ENCODE peak calls at places on chromosomes 4 and X, in four cellular contexts. Z is fibroblast of lung; Y is GM23248; D is effector memory CD4-positive, alpha-beta T cell. E is an unnamed sample.

GRCh38 chr4:1939664-1940509 is 68.7 kb downstream of the NSD2 start:
- DNase-seq in Z (peak), Y (peak), D (no peak), E (peak)

GRCh38 chr4:137393043-137393442 is 139.3 kb downstream of the PCDH18 start:
- DNase-seq in Z (peak), Y (no peak), D (no peak), E (no peak)

GRCh38 chr4:186227221-186227620 is at the start of gene KLKB1:
- DNase-seq in Z (no peak), Y (no peak), D (no peak), E (peak)

GRCh38 chr4:165326831-165327210 is 648 bp upstream of the MSMO1 start:
- DNase-seq in Z (no peak), Y (peak), D (no peak), E (no peak)

GRCh38 chr4:37601527-37601926 is 84.6 kb downstream of the RELL1 start:
- DNase-seq in Z (peak), Y (peak), D (no peak), E (no peak)

GRCh38 chrX:102712216-102712966 is at the start of gene GPRASP2:
- DNase-seq in Z (peak), Y (peak), D (no peak), E (peak)

GRCh38 chr4:37816006-37816405 is 10.5 kb upstream of the PGM2 start:
- DNase-seq in Z (no peak), Y (no peak), D (no peak), E (no peak)

GRCh38 chr4:176882201-176882600 is 89.5 kb upstream of the VEGFC start:
- DNase-seq in Z (peak), Y (no peak), D (no peak), E (no peak)

GRCh38 chr4:69831646-69832325 is 28.2 kb downstream of the SULT1E1 start:
- DNase-seq in Z (no peak), Y (no peak), D (no peak), E (no peak)

GRCh38 chr4:52856802-52857201 is 5.3 kb upstream of the RASL11B start:
- DNase-seq in Z (no peak), Y (no peak), D (no peak), E (no peak)

GRCh38 chrX:6678313-6678712 is 143.4 kb upstream of the VCX3A start:
- DNase-seq in Z (no peak), Y (no peak), D (no peak), E (no peak)

GRCh38 chr4:4625488-4625887 is 83.6 kb upstream of the STX18 start:
- DNase-seq in Z (no peak), Y (peak), D (no peak), E (no peak)

GRCh38 chr4:2006956-2007653 is 1.7 kb downstream of the NELFA start:
- DNase-seq in Z (no peak), Y (no peak), D (no peak), E (no peak)

GRCh38 chr4:176838611-176839411 is 46.1 kb upstream of the VEGFC start:
- DNase-seq in Z (peak), Y (peak), D (no peak), E (no peak)

GRCh38 chr4:39941682-39942217 is 36.0 kb downstream of the PDS5A start:
- DNase-seq in Z (no peak), Y (no peak), D (no peak), E (no peak)

GRCh38 chr4:1198070-1198844 is 25.9 kb upstream of the SPON2 start:
- DNase-seq in Z (peak), Y (peak), D (no peak), E (peak)

GRCh38 chr4:174697164-174697563 is 131.9 kb downstream of the GLRA3 start:
- DNase-seq in Z (no peak), Y (peak), D (no peak), E (no peak)

GRCh38 chr4:159401791-159402380 is 299.0 kb downstream of the RAPGEF2 start:
- DNase-seq in Z (peak), Y (peak), D (no peak), E (no peak)

GRCh38 chrX:131405497-131405896 is 116.4 kb upstream of the IGSF1 start:
- DNase-seq in Z (no peak), Y (no peak), D (no peak), E (no peak)

GRCh38 chrX:49230500-49231232 is 2.5 kb downstream of the CACNA1F start:
- DNase-seq in Z (no peak), Y (peak), D (peak), E (peak)

GRCh38 chrX:14875624-14876023 is 2.4 kb downstream of the MOSPD2 start:
- DNase-seq in Z (no peak), Y (no peak), D (no peak), E (no peak)

GRCh38 chrX:71103110-71103983 is 3.2 kb downstream of the CXorf65 start:
- DNase-seq in Z (no peak), Y (peak), D (peak), E (no peak)

GRCh38 chrX:140123446-140123845 is 158.1 kb upstream of the CXorf66 start:
- DNase-seq in Z (peak), Y (peak), D (no peak), E (no peak)

GRCh38 chrX:1391370-1391706 is 575 bp downstream of the SLC25A6 start:
- DNase-seq in Z (no peak), Y (no peak), D (no peak), E (peak)

GRCh38 chrX:72685810-72686465 is 28.2 kb downstream of the PHKA1 start:
- DNase-seq in Z (peak), Y (peak), D (no peak), E (no peak)

GRCh38 chr4:42965326-42965725 is 72.8 kb downstream of the GRXCR1 start:
- DNase-seq in Z (no peak), Y (no peak), D (no peak), E (no peak)

GRCh38 chrX:104972737-104973136 is 247.8 kb downstream of the TEX13A start:
- DNase-seq in Z (no peak), Y (no peak), D (no peak), E (no peak)

GRCh38 chrX:9874483-9874882 is 88.3 kb downstream of the SHROOM2 start:
- DNase-seq in Z (peak), Y (peak), D (no peak), E (no peak)

GRCh38 chr4:26468283-26468949 is 21.9 kb downstream of the CCKAR start:
- DNase-seq in Z (no peak), Y (no peak), D (no peak), E (no peak)

GRCh38 chrX:108347800-108348199 is 90.4 kb downstream of the COL4A6 start:
- DNase-seq in Z (no peak), Y (no peak), D (no peak), E (no peak)

GRCh38 chr4:100738388-100739165 is 220.8 kb upstream of the EMCN start:
- DNase-seq in Z (peak), Y (peak), D (no peak), E (no peak)

GRCh38 chr4:1010522-1011021 is 854 bp upstream of the FGFRL1 start:
- DNase-seq in Z (peak), Y (peak), D (peak), E (peak)

GRCh38 chr4:141455651-141456050 is 180.7 kb upstream of the IL15 start:
- DNase-seq in Z (peak), Y (peak), D (no peak), E (no peak)

DNA sequence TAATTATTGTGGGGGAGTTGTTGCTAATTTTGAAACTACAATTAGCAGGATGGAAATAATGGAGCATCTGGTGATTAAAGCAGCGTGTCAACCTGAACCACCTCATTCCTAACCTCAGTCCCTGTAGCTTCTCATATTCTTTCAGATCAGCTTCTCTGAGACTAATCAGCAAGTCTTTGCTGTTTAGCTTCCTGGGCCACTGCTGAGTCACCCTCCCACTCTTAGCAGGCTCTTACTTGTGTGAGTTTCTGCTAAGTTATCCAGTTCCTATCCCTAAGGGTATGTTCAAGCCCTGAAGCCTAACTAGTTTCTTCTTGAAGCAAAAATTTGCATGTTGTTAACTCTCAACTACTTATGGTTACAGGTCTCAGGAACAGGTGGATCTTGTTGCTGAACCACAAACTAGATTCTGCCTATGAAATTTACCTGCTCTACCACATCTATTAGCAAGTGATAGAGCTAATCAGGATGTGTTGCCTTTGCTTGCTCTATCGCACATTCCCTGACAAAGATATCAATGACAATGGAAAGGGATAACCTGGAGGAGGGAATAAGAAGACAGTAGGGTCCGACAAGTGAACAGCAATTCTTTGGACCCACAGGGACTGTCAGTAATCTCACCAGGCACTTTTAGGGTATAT is 134.2 kb downstream of the EIF4E start:
- DNase-seq in Z (peak), Y (peak), D (no peak), E (no peak)
- H3K27ac ChIP-seq in Z (no peak), Y (no peak), D (no peak), E (no peak)

DNA sequence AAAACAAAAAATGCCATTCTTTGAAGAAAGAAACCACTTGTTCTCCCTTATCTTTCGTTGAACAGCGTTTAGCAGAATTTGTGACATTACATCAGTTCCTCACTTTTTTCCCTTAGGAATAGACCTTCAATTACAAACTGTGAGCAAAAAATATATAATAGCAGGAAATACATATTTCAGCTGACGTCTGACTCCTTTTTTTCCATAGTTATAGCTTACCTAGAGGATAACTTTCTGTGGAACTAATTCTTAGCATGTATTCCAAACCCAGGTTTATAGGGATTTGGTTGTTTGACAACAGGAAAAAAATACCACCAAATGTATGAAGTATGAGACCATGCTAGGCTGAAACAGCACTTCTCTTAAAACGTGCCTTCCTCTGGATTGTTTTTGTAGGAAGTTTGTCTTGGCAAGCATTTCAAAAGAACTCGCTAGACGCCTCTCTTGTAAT is 2.0 kb upstream of the LIMCH1 start:
- DNase-seq in Z (no peak), Y (no peak), D (no peak), E (no peak)
- H3K27ac ChIP-seq in Z (no peak), Y (no peak), D (no peak), E (no peak)

DNA sequence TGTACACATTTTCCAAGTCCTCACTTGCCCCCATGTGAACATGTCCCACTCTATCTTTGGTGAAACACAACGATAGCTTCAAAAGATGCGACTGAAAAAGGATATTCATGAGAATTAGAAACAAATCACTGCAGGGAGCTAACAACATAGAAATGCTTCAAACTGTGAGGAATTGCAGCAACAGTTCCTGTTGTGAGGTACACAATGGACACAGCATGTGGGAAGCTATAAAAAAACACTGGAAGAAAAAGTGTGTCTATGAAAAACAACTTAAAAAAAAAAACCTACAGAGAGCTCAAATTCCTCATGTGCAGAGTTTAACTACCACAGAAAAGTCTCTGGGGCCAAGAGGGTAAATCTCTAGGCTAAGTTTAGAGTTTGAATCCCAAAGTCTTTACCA is 51.6 kb upstream of the BLTP1 start:
- DNase-seq in Z (no peak), Y (no peak), D (no peak), E (no peak)
- H3K27ac ChIP-seq in Z (no peak), Y (no peak), D (no peak), E (no peak)

GRCh38 chrX:19753368-19753767 is 134.0 kb downstream of the SH3KBP1 start:
- DNase-seq in Z (no peak), Y (no peak), D (no peak), E (no peak)
- H3K27ac ChIP-seq in Z (no peak), Y (no peak), D (peak), E (no peak)

DNA sequence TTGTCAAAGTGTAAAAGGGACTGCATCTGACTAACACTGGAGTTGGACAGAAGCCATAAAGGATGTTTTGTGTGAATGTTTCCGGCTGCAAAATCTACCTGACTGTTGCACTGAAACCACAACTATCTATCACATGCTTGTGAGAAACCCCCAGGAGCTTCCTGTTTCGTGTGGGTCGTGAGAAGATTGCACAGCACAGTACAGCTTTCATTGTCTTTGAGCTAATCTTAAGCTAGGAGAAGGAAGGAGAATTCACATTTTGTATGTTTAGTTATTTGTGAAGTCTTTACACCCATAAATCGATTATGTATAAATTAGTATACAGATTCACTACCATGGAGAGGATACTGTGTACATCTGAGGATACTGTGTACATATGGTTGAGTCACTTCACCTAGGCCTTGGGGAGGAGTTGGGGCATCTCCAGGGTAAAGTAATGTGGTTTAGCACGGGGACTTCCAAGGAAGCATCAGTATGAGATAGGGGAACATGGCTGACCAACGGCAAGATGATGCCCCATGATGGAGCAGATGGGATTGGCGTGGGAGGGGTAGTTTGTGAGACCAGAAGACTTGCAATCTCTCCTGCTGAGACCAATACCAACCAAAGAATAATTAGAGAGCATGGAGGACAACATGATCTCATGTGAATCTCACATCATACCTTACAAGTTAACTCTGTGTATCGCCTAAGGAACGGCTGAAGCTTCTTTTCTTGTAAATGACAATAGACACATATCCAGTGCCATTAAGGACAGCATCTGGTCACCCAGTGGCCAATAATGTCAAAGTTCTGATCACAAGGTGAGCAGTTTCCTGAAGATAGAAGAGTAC is 43.1 kb upstream of the FAM9C start:
- DNase-seq in Z (peak), Y (no peak), D (peak), E (no peak)
- H3K27ac ChIP-seq in Z (no peak), Y (no peak), D (peak), E (no peak)